ENCODE peak calls at places on chromosomes 3 and 15, in seven cellular contexts. Z is transverse colon; V is coronary artery; D is stomach; M is body of pancreas; T is CD8-positive, alpha-beta T cell; N is cardiac fibroblast. W is an unnamed sample.

GRCh38 chr3:191901746-191902145 is 440.8 kb downstream of the PYDC2 start:
- DNase-seq in Z (no peak), N (no peak), T (no peak), M (no peak), V (no peak), D (no peak), W (no peak)

GRCh38 chr15:59329570-59330350 is 42.9 kb downstream of the MYO1E start:
- DNase-seq in V (no peak), D (peak), Z (no peak), N (peak), M (peak), T (no peak), W (peak)

GRCh38 chr15:63880744-63881143 is 47.0 kb upstream of the HERC1 start:
- DNase-seq in Z (no peak), D (no peak), V (no peak), N (peak), M (no peak), T (no peak), W (no peak)

GRCh38 chr15:67089218-67090193 is 24.1 kb downstream of the SMAD3 start:
- DNase-seq in Z (no peak), T (no peak), D (no peak), M (peak), N (peak), V (no peak), W (no peak)

GRCh38 chr3:184568918-184569829 is 7.6 kb downstream of the EPHB3 start:
- DNase-seq in V (peak), T (peak), Z (peak), N (peak), M (peak), D (peak), W (peak)

GRCh38 chr3:179264456-179264855 is 13.5 kb upstream of the KCNMB3 start:
- DNase-seq in N (no peak), T (no peak), D (no peak), Z (no peak), M (no peak), V (no peak), W (no peak)

GRCh38 chr3:103052236-103052830 is 617.5 kb downstream of the ZPLD1 start:
- DNase-seq in D (no peak), M (peak), Z (peak), N (no peak), V (no peak), T (no peak), W (no peak)

GRCh38 chr15:50501815-50502214 is 44.7 kb downstream of the USP50 start:
- DNase-seq in Z (no peak), D (no peak), M (no peak), N (no peak), T (no peak), V (no peak), W (no peak)

GRCh38 chr15:33086500-33087141 is 107.9 kb downstream of the FMN1 start:
- DNase-seq in M (no peak), V (no peak), D (no peak), Z (no peak), T (peak), N (peak), W (no peak)

GRCh38 chr3:109647985-109648384 is 310.6 kb upstream of the DPPA4 start:
- DNase-seq in Z (no peak), T (no peak), D (no peak), N (no peak), V (no peak), M (no peak), W (no peak)

GRCh38 chr15:60390931-60391501 is 6.8 kb downstream of the ANXA2 start:
- DNase-seq in V (peak), D (peak), N (peak), Z (peak), T (no peak), M (peak), W (no peak)

GRCh38 chr15:98421419-98422085 is 226.8 kb upstream of the IGF1R start:
- DNase-seq in T (peak), Z (peak), D (peak), M (peak), V (no peak), N (peak), W (no peak)

GRCh38 chr3:49638445-49638844 is 35.7 kb upstream of the APEH start:
- DNase-seq in Z (no peak), N (peak), V (no peak), M (no peak), D (no peak), T (no peak), W (no peak)

GRCh38 chr3:196627043-196627442 is 12.5 kb upstream of the NRROS start:
- DNase-seq in T (no peak), M (no peak), D (no peak), Z (no peak), N (no peak), V (no peak), W (no peak)

GRCh38 chr3:170632780-170633179 is 46.9 kb upstream of the SLC7A14 start:
- DNase-seq in M (no peak), N (no peak), T (no peak), Z (no peak), V (no peak), D (no peak), W (no peak)

GRCh38 chr3:156024904-156025303 is 95.5 kb upstream of the KCNAB1 start:
- DNase-seq in M (no peak), N (peak), T (no peak), Z (no peak), D (no peak), V (no peak), W (no peak)

GRCh38 chr3:127964053-127964452 is 49.0 kb downstream of the KBTBD12 start:
- DNase-seq in V (no peak), D (no peak), N (peak), M (no peak), T (no peak), Z (no peak), W (no peak)

GRCh38 chr3:30810617-30811016 is 83.8 kb downstream of the GADL1 start:
- DNase-seq in Z (no peak), D (no peak), T (no peak), N (no peak), V (no peak), M (no peak), W (no peak)

GRCh38 chr3:51711352-51712019 is 4.6 kb downstream of the GRM2 start:
- DNase-seq in V (peak), Z (no peak), T (no peak), M (no peak), N (no peak), D (peak), W (no peak)

GRCh38 chr3:149170672-149171071 is 41.2 kb downstream of the HPS3 start:
- DNase-seq in N (no peak), V (no peak), Z (no peak), T (no peak), M (no peak), D (no peak), W (no peak)

GRCh38 chr3:29430558-29430971 is 149.7 kb downstream of the RBMS3 start:
- DNase-seq in Z (no peak), V (no peak), N (peak), M (no peak), T (no peak), D (no peak), W (peak)

GRCh38 chr3:182533394-182533793 is 259.9 kb upstream of the ATP11B start:
- DNase-seq in T (no peak), V (no peak), N (no peak), M (no peak), D (peak), Z (no peak), W (no peak)

GRCh38 chr3:127535901-127536817 is 54.4 kb downstream of the TPRA1 start:
- DNase-seq in M (peak), N (no peak), D (peak), T (no peak), V (no peak), Z (no peak), W (no peak)

GRCh38 chr3:14925729-14926591 is 21.4 kb upstream of the NR2C2 start:
- DNase-seq in T (no peak), D (no peak), N (peak), V (no peak), M (no peak), Z (peak), W (no peak)

GRCh38 chr3:169846458-169847193 is 23.1 kb downstream of the LRRC31 start:
- DNase-seq in Z (no peak), T (no peak), N (peak), M (no peak), D (no peak), V (no peak), W (no peak)

GRCh38 chr3:122458992-122459391 is 43.1 kb upstream of the WDR5B start:
- DNase-seq in T (no peak), V (no peak), D (no peak), N (peak), M (no peak), Z (no peak), W (peak)

GRCh38 chr15:81504170-81504905 is 130.3 kb upstream of the TMC3 start:
- DNase-seq in N (peak), Z (no peak), T (no peak), D (no peak), M (no peak), V (no peak), W (peak)

GRCh38 chr3:37667359-37667758 is 194.3 kb upstream of the CTDSPL start:
- DNase-seq in Z (no peak), D (no peak), V (no peak), N (no peak), T (no peak), M (no peak), W (no peak)

GRCh38 chr15:56428821-56429458 is 36.0 kb downstream of the MNS1 start:
- DNase-seq in N (peak), T (no peak), M (no peak), V (no peak), D (no peak), Z (no peak), W (no peak)

GRCh38 chr15:40906947-40907802 is 12.9 kb downstream of the VPS18 start:
- DNase-seq in D (peak), T (peak), M (peak), Z (peak), N (no peak), V (no peak), W (no peak)

GRCh38 chr3:52002768-52003167 is 7.1 kb upstream of the RPL29 start:
- DNase-seq in N (no peak), D (no peak), T (no peak), M (no peak), V (no peak), Z (no peak), W (no peak)

DNA sequence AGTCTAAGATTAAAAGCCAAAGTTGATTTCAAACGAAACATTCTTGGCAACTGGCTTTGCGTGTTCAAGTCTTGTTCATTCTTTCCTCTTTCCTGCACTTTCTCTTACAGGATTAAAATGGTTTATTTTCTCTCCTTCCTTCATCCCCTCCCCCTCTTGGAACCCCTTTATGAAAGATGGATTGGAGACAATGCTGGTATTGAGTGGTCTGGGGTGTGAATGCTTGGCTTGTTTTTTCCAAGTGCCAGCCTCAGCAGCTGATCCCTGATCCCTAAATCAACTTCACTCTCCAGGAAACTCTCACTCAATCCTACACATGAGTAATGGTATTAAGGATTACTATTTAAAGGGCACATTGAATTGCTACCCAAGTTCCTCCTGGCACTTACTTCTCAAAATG is 750 bp upstream of the LSAMP start:
- DNase-seq in T (no peak), N (no peak), Z (no peak), V (no peak), M (no peak), D (no peak), W (no peak)
- H3K4me3 ChIP-seq in T (no peak), N (no peak), Z (no peak), V (no peak), M (no peak), D (no peak), W (no peak)

DNA sequence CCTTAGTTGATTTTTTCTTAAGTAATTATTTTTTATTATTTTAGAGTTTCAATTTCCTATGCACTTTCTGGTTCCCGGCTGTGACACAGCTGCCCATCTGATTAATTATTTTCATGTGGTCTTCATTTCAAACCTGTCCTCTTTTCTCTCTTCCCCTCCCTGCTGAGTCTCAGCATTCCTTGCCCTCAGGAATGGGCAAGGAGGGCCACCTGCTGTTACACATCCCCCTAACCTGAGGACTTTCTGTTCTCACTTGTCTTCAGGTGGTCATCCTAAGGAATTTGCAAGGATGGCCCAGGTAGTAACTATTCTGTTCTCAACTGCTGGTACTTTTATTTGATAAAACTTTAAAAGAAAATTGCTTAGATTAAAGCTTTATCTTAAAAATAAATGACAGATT is 545.0 kb downstream of the OTOL1 start:
- DNase-seq in M (no peak), D (no peak), N (no peak), Z (no peak), T (no peak), V (no peak), W (no peak)
- TF ChIP-seq CTCF in M (no peak), D (no peak), N (no peak), Z (no peak), T (no peak), V (no peak), W (no peak)

GRCh38 chr3:101829066-101829830 is 20.1 kb upstream of the NFKBIZ start:
- DNase-seq in T (peak), Z (peak), N (peak), D (peak), V (peak), M (peak), W (no peak)
- H3K4me3 ChIP-seq in T (peak), Z (peak), N (peak), D (peak), V (peak), M (no peak), W (peak)

GRCh38 chr3:174355505-174355904 is 503.6 kb upstream of the NAALADL2 start:
- DNase-seq in T (no peak), D (no peak), Z (no peak), N (peak), V (no peak), M (no peak), W (no peak)
- TF ChIP-seq CTCF in T (no peak), D (no peak), Z (no peak), N (peak), V (no peak), M (no peak), W (peak)

GRCh38 chr15:79352206-79352605 is 41.3 kb downstream of the TMED3 start:
- DNase-seq in N (no peak), V (no peak), T (no peak), Z (no peak), D (no peak), M (no peak), W (no peak)

DNA sequence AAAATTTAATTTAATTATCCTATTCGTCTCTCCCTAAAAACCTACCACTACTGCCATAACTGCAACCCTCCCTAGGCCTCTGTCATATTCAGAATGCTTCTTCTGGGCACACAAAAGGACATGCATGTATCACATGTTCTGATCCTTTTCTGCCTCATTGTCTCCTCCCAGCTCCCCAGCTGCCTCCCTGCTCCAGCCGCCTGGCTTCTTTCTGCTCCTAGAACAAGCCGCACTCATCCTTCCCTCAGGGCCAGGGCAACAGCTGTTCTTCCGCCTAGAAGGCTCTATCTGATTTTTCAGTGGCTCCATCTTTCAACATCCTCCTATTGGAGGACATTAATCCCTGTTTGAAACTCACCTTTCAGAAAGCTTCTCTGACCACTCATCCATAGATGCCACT is 38.6 kb downstream of the TMED3 start:
- DNase-seq in T (no peak), M (no peak), N (peak), V (no peak), D (no peak), Z (no peak), W (no peak)
- H3K4me3 ChIP-seq in T (no peak), M (no peak), N (no peak), V (no peak), D (no peak), Z (no peak), W (no peak)

W was measured in AG04449.